ENCODE peak calls at places on chromosome 3, in six cellular contexts. K, U, V, I, F and J are unnamed samples.

GRCh38 chr3:134423153-134423552 is 48.9 kb upstream of the AMOTL2 start:
- DNase-seq in K (no peak), U (peak; percentile 51), F (no peak), V (no peak), I (no peak), J (peak; percentile 37)

GRCh38 chr3:129723558-129724324 is 117.3 kb upstream of the PLXND1 start:
- DNase-seq in F (no peak), V (peak; percentile 80), U (peak; percentile 18), I (no peak), K (peak; percentile 74), J (peak; percentile 23)

GRCh38 chr3:25542571-25543039 is 114.5 kb downstream of the RARB start:
- DNase-seq in I (no peak), U (no peak), F (no peak), K (no peak), V (no peak), J (no peak)

GRCh38 chr3:141412087-141412935 is 44.0 kb downstream of the ZBTB38 start:
- DNase-seq in V (no peak), I (peak; percentile 22), K (peak; percentile 80), F (peak; percentile 77), U (peak; percentile 44), J (no peak)

GRCh38 chr3:73143821-73144237 is 82.4 kb downstream of the EBLN2 start:
- DNase-seq in F (no peak), K (no peak), I (no peak), U (no peak), V (no peak), J (no peak)

GRCh38 chr3:14476583-14477265 is 63.4 kb downstream of the GRIP2 start:
- DNase-seq in V (no peak), U (no peak), I (no peak), K (no peak), F (no peak), J (no peak)

GRCh38 chr3:165451671-165452070 is 255.5 kb upstream of the SLITRK3 start:
- DNase-seq in U (no peak), I (no peak), F (no peak), V (no peak), K (no peak), J (no peak)

GRCh38 chr3:23926736-23927135 is 9.8 kb downstream of the RPL15 start:
- DNase-seq in I (no peak), K (no peak), V (no peak), F (no peak), U (no peak), J (no peak)

GRCh38 chr3:123728991-123729390 is 144.1 kb upstream of the HACD2 start:
- DNase-seq in F (no peak), V (no peak), U (no peak), I (no peak), K (no peak), J (no peak)

GRCh38 chr3:108931025-108931424 is 22.7 kb downstream of the GUCA1C start:
- DNase-seq in V (no peak), U (no peak), F (no peak), I (no peak), K (no peak), J (no peak)

GRCh38 chr3:142808103-142808917 is 80.6 kb downstream of the PCOLCE2 start:
- DNase-seq in V (no peak), I (no peak), K (no peak), F (peak; percentile 21), U (no peak), J (no peak)

GRCh38 chr3:31800436-31800835 is 180.6 kb downstream of the OSBPL10 start:
- DNase-seq in F (no peak), V (no peak), K (no peak), U (no peak), I (no peak), J (no peak)

GRCh38 chr3:157789162-157789561 is 285.9 kb upstream of the VEPH1 start:
- DNase-seq in F (no peak), V (no peak), I (no peak), U (no peak), K (no peak), J (no peak)

GRCh38 chr3:38649500-38650247 is at the start of gene SCN5A:
- DNase-seq in U (peak; percentile 82), K (peak; percentile 43), F (peak; percentile 76), V (no peak), I (no peak), J (peak; percentile 80)

GRCh38 chr3:29936054-29936453 is 655.2 kb downstream of the RBMS3 start:
- DNase-seq in F (no peak), U (no peak), K (no peak), V (no peak), I (no peak), J (no peak)

GRCh38 chr3:44648564-44649229 is at the start of gene ZNF35:
- DNase-seq in V (peak; percentile 89), U (peak; percentile 96), F (peak; percentile 74), K (peak; percentile 89), I (peak; percentile 86), J (peak; percentile 75)

GRCh38 chr3:160540546-160540945 is 24.8 kb downstream of the KPNA4 start:
- DNase-seq in F (no peak), V (no peak), K (no peak), I (no peak), U (no peak), J (no peak)

GRCh38 chr3:14261229-14261628 is 82.6 kb downstream of the LSM3 start:
- DNase-seq in F (peak; percentile 64), K (peak; percentile 92), I (peak; percentile 80), U (peak; percentile 84), V (peak; percentile 93), J (peak; percentile 71)

GRCh38 chr3:188194327-188194726 is 40.4 kb downstream of the LPP start:
- DNase-seq in F (peak; percentile 42), U (no peak), K (no peak), I (no peak), V (no peak), J (no peak)

GRCh38 chr3:15291589-15292541 is 40.5 kb downstream of the SH3BP5 start:
- DNase-seq in K (no peak), F (no peak), U (no peak), I (peak; percentile 77), V (no peak), J (no peak)

GRCh38 chr3:76361010-76361409 is 575.7 kb upstream of the ZNF717 start:
- DNase-seq in K (no peak), U (no peak), V (no peak), F (no peak), I (no peak), J (no peak)

GRCh38 chr3:187616307-187616939 is 53.8 kb downstream of the SST start:
- DNase-seq in I (peak; percentile 59), V (no peak), F (peak; percentile 17), K (peak; percentile 50), U (peak; percentile 76), J (no peak)

GRCh38 chr3:60065227-60065868 is 1015.5 kb upstream of the CFAP20DC start:
- DNase-seq in U (no peak), K (no peak), V (no peak), F (no peak), I (no peak), J (no peak)

GRCh38 chr3:188305220-188305619 is 151.3 kb downstream of the LPP start:
- DNase-seq in K (no peak), V (no peak), U (no peak), I (no peak), F (no peak), J (no peak)

GRCh38 chr3:136396916-136397315 is 146.8 kb downstream of the PCCB start:
- DNase-seq in K (no peak), U (no peak), V (no peak), F (peak; percentile 35), I (no peak), J (no peak)

GRCh38 chr3:4776980-4777581 is 202.2 kb upstream of the BHLHE40 start:
- DNase-seq in V (no peak), U (no peak), K (no peak), I (no peak), F (no peak), J (no peak)

GRCh38 chr3:4778740-4779139 is 200.5 kb upstream of the BHLHE40 start:
- DNase-seq in U (no peak), V (no peak), I (no peak), K (no peak), F (no peak), J (no peak)

GRCh38 chr3:4776399-4776979 is 202.7 kb upstream of the BHLHE40 start:
- DNase-seq in F (no peak), I (no peak), V (no peak), U (no peak), K (no peak), J (no peak)

GRCh38 chr3:4780545-4780957 is 198.7 kb upstream of the BHLHE40 start:
- DNase-seq in F (no peak), I (no peak), V (no peak), U (no peak), K (no peak), J (no peak)

GRCh38 chr3:4778119-4778518 is 201.1 kb upstream of the BHLHE40 start:
- DNase-seq in U (no peak), F (no peak), K (no peak), V (no peak), I (no peak), J (no peak)
- H3K36me3 ChIP-seq in U (no peaks in the 10 kb centered on the region), F (no peaks in the 10 kb centered on the region), K (no peaks in the 10 kb centered on the region), V (no peaks in the 10 kb centered on the region), I (peaks cover 60% of the 10 kb centered on the region), J (no peaks in the 10 kb centered on the region)

GRCh38 chr3:47017504-47018268 is 38.2 kb downstream of the NBEAL2 start:
- DNase-seq in F (no peak), I (no peak), V (no peak), K (no peak), U (no peak), J (no peak)
- H3K36me3 ChIP-seq in F (peaks cover 60% of the 10 kb centered on the region), I (peaks cover 83% of the 10 kb centered on the region), V (peaks cover 60% of the 10 kb centered on the region), K (no peaks in the 10 kb centered on the region), U (no peaks in the 10 kb centered on the region), J (peaks cover 12% of the 10 kb centered on the region)

DNA sequence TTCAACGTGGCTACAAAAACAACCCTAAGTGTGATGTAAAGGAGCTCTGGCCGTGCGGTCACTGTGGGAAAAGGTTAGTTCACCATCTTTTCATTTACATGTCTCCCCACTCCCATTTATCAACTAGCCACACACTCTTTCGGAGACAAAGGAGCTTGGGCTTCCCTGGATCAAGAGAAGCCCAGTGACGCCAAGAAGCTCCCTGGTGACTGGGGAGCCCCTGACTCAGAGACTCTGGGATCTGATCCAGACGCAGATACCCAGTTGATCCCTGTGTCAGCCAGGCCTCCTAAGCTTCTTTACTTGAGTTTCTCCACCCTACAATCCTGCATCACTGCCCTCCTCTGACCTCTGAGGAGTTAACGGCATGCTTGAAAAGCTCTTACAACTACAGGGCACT is 43.9 kb downstream of the HEG1 start:
- DNase-seq in U (peak; percentile 5), I (no peak), V (no peak), F (no peak), K (no peak), J (no peak)
- H3K36me3 ChIP-seq in U (no peaks in the 10 kb centered on the region), I (no peaks in the 10 kb centered on the region), V (peaks cover 82% of the 10 kb centered on the region), F (peaks cover 91% of the 10 kb centered on the region), K (no peaks in the 10 kb centered on the region), J (peaks cover 16% of the 10 kb centered on the region)

GRCh38 chr3:150613709-150614480 is 10.8 kb downstream of the SELENOT start:
- DNase-seq in F (no peak), K (no peak), V (no peak), I (no peak), U (no peak), J (no peak)
- H3K36me3 ChIP-seq in F (peaks cover 24% of the 10 kb centered on the region), K (no peaks in the 10 kb centered on the region), V (peaks cover 15% of the 10 kb centered on the region), I (peaks cover 83% of the 10 kb centered on the region), U (peaks cover 5% of the 10 kb centered on the region), J (no peaks in the 10 kb centered on the region)

GRCh38 chr3:127031845-127032244 is 48.9 kb downstream of the PLXNA1 start:
- DNase-seq in U (no peak), K (no peak), V (no peak), F (no peak), I (no peak), J (no peak)
- H3K36me3 ChIP-seq in U (no peaks in the 10 kb centered on the region), K (no peaks in the 10 kb centered on the region), V (peaks cover 82% of the 10 kb centered on the region), F (peaks cover 66% of the 10 kb centered on the region), I (no peaks in the 10 kb centered on the region), J (peaks cover 22% of the 10 kb centered on the region)

GRCh38 chr3:197953881-197954280 is 3.9 kb downstream of the RPL35A start:
- DNase-seq in F (no peak), V (no peak), K (no peak), U (no peak), I (no peak), J (no peak)
- H3K36me3 ChIP-seq in F (peaks cover 70% of the 10 kb centered on the region), V (peaks cover 57% of the 10 kb centered on the region), K (no peaks in the 10 kb centered on the region), U (peaks cover 31% of the 10 kb centered on the region), I (peaks cover 86% of the 10 kb centered on the region), J (peaks cover 50% of the 10 kb centered on the region)